ENCODE peak calls at places on chromosome 10, in eight cellular contexts. One of them, this sample, is unnamed.

GRCh38 chr10:96292971-96293909 is 11.0 kb upstream of the DNTT start:
- DNase-seq in body of pancreas: peak; percentile 43
- DNase-seq in spleen: no peak
- DNase-seq in WERI-Rb-1: peak; percentile 13
- DNase-seq in IMR-90: peak; percentile 46
- DNase-seq in fibroblast of pulmonary artery: peak; percentile 58
- DNase-seq in cardiac muscle cell: peak; percentile 59
- DNase-seq in AG10803: peak; percentile 51
- DNase-seq in this sample: peak; percentile 58

GRCh38 chr10:130371156-130371555 is 235.0 kb downstream of the GLRX3 start:
- DNase-seq in spleen: no peak
- DNase-seq in IMR-90: no peak
- DNase-seq in cardiac muscle cell: no peak
- DNase-seq in fibroblast of pulmonary artery: no peak
- DNase-seq in AG10803: no peak
- DNase-seq in body of pancreas: no peak
- DNase-seq in WERI-Rb-1: no peak
- DNase-seq in this sample: no peak

GRCh38 chr10:10788761-10789160 is 228.9 kb upstream of the CELF2 start:
- DNase-seq in AG10803: peak; percentile 23
- DNase-seq in body of pancreas: no peak
- DNase-seq in WERI-Rb-1: no peak
- DNase-seq in fibroblast of pulmonary artery: no peak
- DNase-seq in IMR-90: no peak
- DNase-seq in cardiac muscle cell: no peak
- DNase-seq in spleen: no peak
- DNase-seq in this sample: peak; percentile 43

GRCh38 chr10:3109633-3110032 is 42.3 kb downstream of the PFKP start:
- DNase-seq in cardiac muscle cell: no peak
- DNase-seq in spleen: no peak
- DNase-seq in fibroblast of pulmonary artery: no peak
- DNase-seq in body of pancreas: no peak
- DNase-seq in WERI-Rb-1: no peak
- DNase-seq in IMR-90: no peak
- DNase-seq in AG10803: no peak
- DNase-seq in this sample: no peak

GRCh38 chr10:120511165-120511564 is 54.1 kb downstream of the PLPP4 start:
- DNase-seq in fibroblast of pulmonary artery: peak; percentile 28
- DNase-seq in body of pancreas: no peak
- DNase-seq in cardiac muscle cell: no peak
- DNase-seq in IMR-90: no peak
- DNase-seq in spleen: no peak
- DNase-seq in WERI-Rb-1: no peak
- DNase-seq in AG10803: peak; percentile 83
- DNase-seq in this sample: peak; percentile 12

GRCh38 chr10:131014271-131014670 is 297.2 kb downstream of the TCERG1L start:
- DNase-seq in body of pancreas: no peak
- DNase-seq in AG10803: no peak
- DNase-seq in IMR-90: no peak
- DNase-seq in WERI-Rb-1: no peak
- DNase-seq in spleen: peak; percentile 69
- DNase-seq in fibroblast of pulmonary artery: no peak
- DNase-seq in cardiac muscle cell: no peak
- DNase-seq in this sample: no peak

GRCh38 chr10:125083576-125083920 is 76.8 kb downstream of the CTBP2 start:
- DNase-seq in WERI-Rb-1: no peak
- DNase-seq in body of pancreas: no peak
- DNase-seq in spleen: peak; percentile 44
- DNase-seq in cardiac muscle cell: no peak
- DNase-seq in AG10803: peak; percentile 94
- DNase-seq in IMR-90: peak; percentile 97
- DNase-seq in fibroblast of pulmonary artery: peak; percentile 50
- DNase-seq in this sample: peak; percentile 96

GRCh38 chr10:7590271-7590670 is 76.5 kb downstream of the ITIH5 start:
- DNase-seq in IMR-90: no peak
- DNase-seq in body of pancreas: no peak
- DNase-seq in WERI-Rb-1: no peak
- DNase-seq in fibroblast of pulmonary artery: no peak
- DNase-seq in spleen: peak; percentile 10
- DNase-seq in cardiac muscle cell: no peak
- DNase-seq in AG10803: no peak
- DNase-seq in this sample: no peak

GRCh38 chr10:3766046-3766761 is 18.8 kb downstream of the KLF6 start:
- DNase-seq in IMR-90: peak; percentile 70
- DNase-seq in spleen: no peak
- DNase-seq in AG10803: no peak
- DNase-seq in WERI-Rb-1: no peak
- DNase-seq in cardiac muscle cell: no peak
- DNase-seq in fibroblast of pulmonary artery: no peak
- DNase-seq in body of pancreas: no peak
- DNase-seq in this sample: peak; percentile 52

GRCh38 chr10:75718996-75719395 is 287.6 kb downstream of the LRMDA start:
- DNase-seq in fibroblast of pulmonary artery: peak; percentile 1
- DNase-seq in spleen: no peak
- DNase-seq in IMR-90: no peak
- DNase-seq in cardiac muscle cell: no peak
- DNase-seq in WERI-Rb-1: no peak
- DNase-seq in body of pancreas: no peak
- DNase-seq in AG10803: no peak
- DNase-seq in this sample: no peak

GRCh38 chr10:32000937-32001336 is 55.3 kb downstream of the KIF5B start:
- DNase-seq in WERI-Rb-1: no peak
- DNase-seq in fibroblast of pulmonary artery: peak; percentile 43
- DNase-seq in cardiac muscle cell: no peak
- DNase-seq in IMR-90: peak; percentile 40
- DNase-seq in AG10803: peak; percentile 80
- DNase-seq in spleen: no peak
- DNase-seq in body of pancreas: no peak
- DNase-seq in this sample: peak; percentile 48

GRCh38 chr10:73096041-73096451 is 620 bp downstream of the P4HA1 start:
- DNase-seq in cardiac muscle cell: peak; percentile 86
- DNase-seq in body of pancreas: peak; percentile 76
- DNase-seq in AG10803: peak; percentile 77
- DNase-seq in spleen: peak; percentile 94
- DNase-seq in IMR-90: peak; percentile 60
- DNase-seq in WERI-Rb-1: peak; percentile 53
- DNase-seq in fibroblast of pulmonary artery: peak; percentile 71
- DNase-seq in this sample: peak; percentile 69

GRCh38 chr10:132856869-132857524 is 71.0 kb upstream of the NKX6-2 start:
- DNase-seq in AG10803: no peak
- DNase-seq in IMR-90: no peak
- DNase-seq in spleen: peak; percentile 28
- DNase-seq in WERI-Rb-1: no peak
- DNase-seq in fibroblast of pulmonary artery: no peak
- DNase-seq in body of pancreas: peak; percentile 0
- DNase-seq in cardiac muscle cell: no peak
- DNase-seq in this sample: no peak

GRCh38 chr10:7664707-7665106 is 2.1 kb downstream of the ITIH5 start:
- DNase-seq in spleen: no peak
- DNase-seq in IMR-90: no peak
- DNase-seq in AG10803: no peak
- DNase-seq in cardiac muscle cell: no peak
- DNase-seq in fibroblast of pulmonary artery: no peak
- DNase-seq in body of pancreas: no peak
- DNase-seq in WERI-Rb-1: no peak
- DNase-seq in this sample: no peak

GRCh38 chr10:75772153-75772887 is 340.9 kb downstream of the LRMDA start:
- DNase-seq in IMR-90: no peak
- DNase-seq in body of pancreas: no peak
- DNase-seq in AG10803: peak; percentile 25
- DNase-seq in spleen: no peak
- DNase-seq in fibroblast of pulmonary artery: no peak
- DNase-seq in cardiac muscle cell: no peak
- DNase-seq in WERI-Rb-1: no peak
- DNase-seq in this sample: peak; percentile 7

GRCh38 chr10:100506596-100507356 is 12.9 kb downstream of the SEC31B start:
- DNase-seq in body of pancreas: no peak
- DNase-seq in cardiac muscle cell: no peak
- DNase-seq in spleen: no peak
- DNase-seq in AG10803: peak; percentile 55
- DNase-seq in fibroblast of pulmonary artery: no peak
- DNase-seq in WERI-Rb-1: no peak
- DNase-seq in IMR-90: peak; percentile 86
- DNase-seq in this sample: peak; percentile 86

GRCh38 chr10:88472540-88472939 is 110.6 kb downstream of the RNLS start:
- DNase-seq in AG10803: peak; percentile 41
- DNase-seq in fibroblast of pulmonary artery: no peak
- DNase-seq in spleen: no peak
- DNase-seq in WERI-Rb-1: no peak
- DNase-seq in cardiac muscle cell: no peak
- DNase-seq in IMR-90: peak; percentile 19
- DNase-seq in body of pancreas: no peak
- DNase-seq in this sample: peak; percentile 63

GRCh38 chr10:110118891-110119621 is 88.3 kb upstream of the MXI1 start:
- DNase-seq in WERI-Rb-1: no peak
- DNase-seq in cardiac muscle cell: peak; percentile 80
- DNase-seq in AG10803: peak; percentile 6
- DNase-seq in spleen: no peak
- DNase-seq in fibroblast of pulmonary artery: no peak
- DNase-seq in IMR-90: no peak
- DNase-seq in body of pancreas: no peak
- DNase-seq in this sample: no peak

GRCh38 chr10:117346574-117346973 is 28.7 kb downstream of the PDZD8 start:
- DNase-seq in body of pancreas: no peak
- DNase-seq in WERI-Rb-1: no peak
- DNase-seq in IMR-90: no peak
- DNase-seq in cardiac muscle cell: no peak
- DNase-seq in fibroblast of pulmonary artery: no peak
- DNase-seq in spleen: no peak
- DNase-seq in AG10803: no peak
- DNase-seq in this sample: no peak

GRCh38 chr10:63373176-63373575 is 92.6 kb downstream of the JMJD1C start:
- DNase-seq in AG10803: no peak
- DNase-seq in fibroblast of pulmonary artery: no peak
- DNase-seq in spleen: no peak
- DNase-seq in cardiac muscle cell: no peak
- DNase-seq in WERI-Rb-1: no peak
- DNase-seq in IMR-90: no peak
- DNase-seq in body of pancreas: no peak
- DNase-seq in this sample: no peak

GRCh38 chr10:43042503-43043341 is 34.1 kb upstream of the RET start:
- DNase-seq in body of pancreas: no peak
- DNase-seq in AG10803: no peak
- DNase-seq in spleen: no peak
- DNase-seq in cardiac muscle cell: no peak
- DNase-seq in fibroblast of pulmonary artery: no peak
- DNase-seq in IMR-90: no peak
- DNase-seq in WERI-Rb-1: no peak
- DNase-seq in this sample: no peak

GRCh38 chr10:80413152-80413996 is 5.0 kb downstream of the PRXL2A start:
- DNase-seq in fibroblast of pulmonary artery: peak; percentile 87
- DNase-seq in spleen: no peak
- DNase-seq in IMR-90: peak; percentile 44
- DNase-seq in AG10803: no peak
- DNase-seq in WERI-Rb-1: peak; percentile 63
- DNase-seq in body of pancreas: no peak
- DNase-seq in cardiac muscle cell: peak; percentile 62
- DNase-seq in this sample: peak; percentile 61

GRCh38 chr10:81081887-81082620 is 544.4 kb downstream of the SH2D4B start:
- DNase-seq in spleen: no peak
- DNase-seq in AG10803: no peak
- DNase-seq in fibroblast of pulmonary artery: no peak
- DNase-seq in WERI-Rb-1: no peak
- DNase-seq in body of pancreas: no peak
- DNase-seq in IMR-90: peak; percentile 12
- DNase-seq in cardiac muscle cell: no peak
- DNase-seq in this sample: no peak

GRCh38 chr10:15168296-15168780 is at the start of gene NMT2:
- DNase-seq in fibroblast of pulmonary artery: no peak
- DNase-seq in cardiac muscle cell: peak; percentile 94
- DNase-seq in WERI-Rb-1: peak; percentile 76
- DNase-seq in spleen: peak; percentile 98
- DNase-seq in IMR-90: no peak
- DNase-seq in body of pancreas: no peak
- DNase-seq in AG10803: no peak
- DNase-seq in this sample: no peak
- TF ChIP-seq CTCF in fibroblast of pulmonary artery: no peak
- TF ChIP-seq CTCF in cardiac muscle cell: peak; percentile 39
- TF ChIP-seq CTCF in WERI-Rb-1: peak; percentile 42
- TF ChIP-seq CTCF in spleen: peak; percentile 39
- TF ChIP-seq CTCF in IMR-90: peak; percentile 56
- TF ChIP-seq CTCF in body of pancreas: peak; percentile 49
- TF ChIP-seq CTCF in AG10803: peak; percentile 30
- TF ChIP-seq CTCF in this sample: peak; percentile 9

DNA sequence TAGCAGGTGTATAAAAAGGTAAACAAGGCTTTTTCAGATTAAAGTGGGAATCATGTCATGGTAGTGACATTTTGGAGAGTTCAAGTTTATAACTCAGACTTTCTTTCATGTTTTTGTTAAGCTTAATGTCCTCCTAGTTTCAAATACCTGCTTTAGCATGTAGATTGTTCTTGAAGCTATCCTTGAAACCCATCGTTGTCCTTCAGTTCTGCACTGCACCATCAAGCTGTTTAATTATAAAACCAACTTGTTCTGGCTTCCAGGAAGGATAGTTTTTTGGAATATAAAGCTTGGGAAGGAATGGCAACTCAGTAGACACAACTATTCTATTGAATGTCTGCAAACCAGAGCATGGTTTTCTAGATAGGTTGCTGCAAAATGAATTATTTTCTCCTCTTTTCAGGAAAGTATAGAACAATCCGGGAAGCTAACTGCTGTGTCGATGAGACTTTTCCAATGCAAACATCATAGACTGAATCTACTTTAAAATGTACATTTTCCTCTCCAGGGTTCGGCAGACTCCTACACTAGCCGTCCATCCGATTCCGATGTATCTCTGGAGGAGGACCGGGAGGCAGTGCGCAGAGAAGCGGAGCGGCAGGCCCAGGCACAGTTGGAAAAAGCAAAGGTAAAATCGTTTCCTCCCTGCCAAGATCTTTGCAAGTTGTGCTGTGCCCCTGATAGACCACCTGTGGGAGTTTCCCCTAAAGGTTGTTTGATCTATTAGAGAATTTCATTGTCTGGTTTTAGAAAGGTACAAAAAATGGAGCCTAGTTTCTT is 249.8 kb downstream of the NSUN6 start:
- DNase-seq in spleen: no peak
- DNase-seq in body of pancreas: no peak
- DNase-seq in IMR-90: no peak
- DNase-seq in WERI-Rb-1: no peak
- DNase-seq in cardiac muscle cell: no peak
- DNase-seq in fibroblast of pulmonary artery: no peak
- DNase-seq in AG10803: no peak
- DNase-seq in this sample: no peak
- H3K4me3 ChIP-seq in spleen: no peak overlapping the region
- H3K4me3 ChIP-seq in body of pancreas: no peak overlapping the region
- H3K4me3 ChIP-seq in IMR-90: no peak overlapping the region
- H3K4me3 ChIP-seq in WERI-Rb-1: peak overlapping the region; percentile 61
- H3K4me3 ChIP-seq in cardiac muscle cell: no peak overlapping the region
- H3K4me3 ChIP-seq in fibroblast of pulmonary artery: no peak overlapping the region
- H3K4me3 ChIP-seq in AG10803: no peak overlapping the region
- H3K4me3 ChIP-seq in this sample: no peak overlapping the region

GRCh38 chr10:51892965-51893658 is 193.7 kb upstream of the CSTF2T start:
- DNase-seq in body of pancreas: peak; percentile 8
- DNase-seq in spleen: no peak
- DNase-seq in AG10803: no peak
- DNase-seq in cardiac muscle cell: peak; percentile 6
- DNase-seq in WERI-Rb-1: peak; percentile 14
- DNase-seq in IMR-90: peak; percentile 6
- DNase-seq in fibroblast of pulmonary artery: peak; percentile 31
- DNase-seq in this sample: peak; percentile 37
- TF ChIP-seq CTCF in body of pancreas: peak; percentile 19
- TF ChIP-seq CTCF in spleen: no peak
- TF ChIP-seq CTCF in AG10803: peak; percentile 20
- TF ChIP-seq CTCF in cardiac muscle cell: peak; percentile 18
- TF ChIP-seq CTCF in WERI-Rb-1: peak; percentile 46
- TF ChIP-seq CTCF in IMR-90: peak; percentile 18
- TF ChIP-seq CTCF in fibroblast of pulmonary artery: peak; percentile 30
- TF ChIP-seq CTCF in this sample: peak; percentile 39

GRCh38 chr10:44635181-44635580 is 250.3 kb upstream of the CXCL12 start:
- DNase-seq in spleen: no peak
- DNase-seq in WERI-Rb-1: no peak
- DNase-seq in AG10803: peak; percentile 66
- DNase-seq in cardiac muscle cell: no peak
- DNase-seq in fibroblast of pulmonary artery: no peak
- DNase-seq in body of pancreas: no peak
- DNase-seq in IMR-90: no peak
- DNase-seq in this sample: no peak
- H3K4me3 ChIP-seq in spleen: no peak overlapping the region
- H3K4me3 ChIP-seq in WERI-Rb-1: no peak overlapping the region
- H3K4me3 ChIP-seq in AG10803: no peak overlapping the region
- H3K4me3 ChIP-seq in cardiac muscle cell: no peak overlapping the region
- H3K4me3 ChIP-seq in fibroblast of pulmonary artery: no peak overlapping the region
- H3K4me3 ChIP-seq in body of pancreas: no peak overlapping the region
- H3K4me3 ChIP-seq in IMR-90: no peak overlapping the region
- H3K4me3 ChIP-seq in this sample: no peak overlapping the region